ENCODE peak calls at places on chromosomes 4 and X, in seven cellular contexts. K is suprapubic skin, F is fibroblast of lung, R is cardiac fibroblast, S is breast epithelium, I is esophagus squamous epithelium, B is GM13977. M is an unnamed sample.
A peak's percentile ranks its signal among the peaks of the same experiment; 100 is the strongest.

GRCh38 chrX:15864629-15865028 is 10.0 kb upstream of the AP1S2 start:
- DNase-seq in S (no peak), F (no peak), R (peak; percentile 15), I (no peak), B (no peak), K (no peak), M (no peak)

GRCh38 chr4:83771113-83771705 is 235.3 kb downstream of the GPAT3 start:
- DNase-seq in S (no peak), F (peak; percentile 29), R (peak; percentile 74), I (no peak), K (no peak), B (peak; percentile 18), M (peak; percentile 17)

GRCh38 chr4:122978789-122979188 is 56.4 kb upstream of the NUDT6 start:
- DNase-seq in I (no peak), B (no peak), F (no peak), R (no peak), S (no peak), K (no peak), M (no peak)

GRCh38 chr4:6692379-6692778 is 1.3 kb upstream of the S100P start:
- DNase-seq in S (no peak), K (no peak), R (no peak), F (no peak), B (no peak), I (no peak), M (no peak)

GRCh38 chrX:33194876-33195433 is 16.4 kb downstream of the DMD start:
- DNase-seq in I (no peak), F (peak; percentile 39), K (no peak), R (peak; percentile 53), S (no peak), B (no peak), M (no peak)

GRCh38 chrX:8726031-8726652 is 5.8 kb downstream of the ANOS1 start:
- DNase-seq in B (no peak), R (no peak), I (no peak), F (peak; percentile 11), S (no peak), K (no peak), M (no peak)

GRCh38 chr4:2049811-2050210 is 9.3 kb upstream of the NAT8L start:
- DNase-seq in S (no peak), I (no peak), F (no peak), R (no peak), K (no peak), B (no peak), M (no peak)

GRCh38 chr4:42364654-42365053 is 32.6 kb upstream of the SHISA3 start:
- DNase-seq in K (no peak), R (no peak), F (no peak), S (no peak), I (no peak), B (no peak), M (no peak)

GRCh38 chrX:143854006-143854405 is 29.9 kb upstream of the UBE2NL start:
- DNase-seq in R (peak; percentile 70), F (peak; percentile 47), K (no peak), S (no peak), I (no peak), B (no peak), M (no peak)

GRCh38 chrX:153920546-153920945 is 5.5 kb downstream of the ARHGAP4 start:
- DNase-seq in I (no peak), F (no peak), R (no peak), S (no peak), B (no peak), K (no peak), M (no peak)

GRCh38 chrX:118702741-118703140 is 24.7 kb upstream of the IL13RA1 start:
- DNase-seq in K (no peak), S (no peak), F (no peak), R (no peak), B (no peak), I (no peak), M (no peak)

GRCh38 chr4:98377626-98378025 is 116.4 kb downstream of the RAP1GDS1 start:
- DNase-seq in S (no peak), R (peak; percentile 67), B (no peak), K (no peak), F (peak; percentile 80), I (no peak), M (no peak)

GRCh38 chrX:102604327-102604726 is 5.0 kb downstream of the ARMCX5 start:
- DNase-seq in B (no peak), R (peak; percentile 9), K (no peak), F (no peak), I (no peak), S (no peak), M (no peak)

GRCh38 chr4:41594439-41594838 is 56.5 kb downstream of the LIMCH1 start:
- DNase-seq in R (no peak), I (no peak), F (no peak), B (no peak), K (no peak), S (no peak), M (no peak)

GRCh38 chr4:119517361-119518229 is 111.0 kb downstream of the PDE5A start:
- DNase-seq in F (peak; percentile 41), I (no peak), B (no peak), K (no peak), R (peak; percentile 40), S (no peak), M (no peak)

DNA sequence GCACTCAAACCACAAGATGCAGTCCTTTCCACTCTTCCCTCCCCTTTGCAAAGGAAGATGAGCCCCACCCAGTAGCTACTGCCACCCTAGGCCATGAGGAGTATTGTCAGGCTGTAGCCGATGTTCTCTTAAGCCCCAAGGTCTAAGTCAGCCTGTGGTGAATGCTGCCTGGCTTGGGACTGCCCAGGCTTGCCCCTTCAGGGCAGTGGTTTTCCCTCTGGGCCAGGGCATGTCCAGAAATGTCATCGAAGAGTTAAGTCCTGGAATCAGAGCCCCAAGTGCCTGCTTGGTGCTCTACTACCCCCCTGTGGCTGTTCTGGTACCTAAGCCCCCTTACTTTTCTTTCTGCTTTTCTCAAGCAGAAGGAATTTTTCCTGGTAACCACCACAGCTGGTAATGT is 11.8 kb upstream of the PGK1 start:
- DNase-seq in R (peak; percentile 66), K (no peak), S (no peak), B (no peak), F (peak; percentile 82), I (no peak), M (no peak)
- TF ChIP-seq CTCF in R (peak; percentile 48), K (no peak), S (no peak), B (peak; percentile 26), F (peak; percentile 60), I (peak; percentile 5), M (peak; percentile 19)

DNA sequence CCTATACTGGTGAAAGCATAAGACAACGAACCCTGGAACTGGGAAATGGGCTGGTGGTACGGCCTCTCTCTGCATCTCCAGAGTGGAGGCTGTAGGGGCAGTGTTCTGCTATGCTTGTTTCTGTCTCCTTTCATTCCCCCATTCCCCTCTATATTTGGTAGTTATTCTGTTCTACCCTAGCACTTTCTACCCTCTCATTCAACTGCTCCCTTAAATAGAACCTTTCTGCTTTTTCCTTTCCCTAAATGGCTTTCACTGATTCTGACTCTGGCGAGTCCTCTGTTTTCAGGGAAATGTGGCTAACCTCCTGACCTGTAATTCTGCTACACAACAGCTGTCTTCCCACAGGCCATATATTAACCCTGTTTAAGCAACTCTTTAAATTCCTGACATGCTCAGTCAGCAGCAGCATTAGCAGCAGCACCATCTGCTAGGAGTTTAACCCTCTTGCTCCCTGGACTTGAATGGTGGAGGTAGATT is 94.2 kb downstream of the CXCL13 start:
- DNase-seq in B (no peak), I (no peak), S (no peak), R (peak; percentile 84), K (no peak), F (peak; percentile 96), M (no peak)
- TF ChIP-seq CTCF in B (no peak), I (no peak), S (no peak), R (peak; percentile 39), K (no peak), F (peak; percentile 40), M (no peak)

GRCh38 chrX:53395605-53396298 is 26.7 kb downstream of the SMC1A start:
- DNase-seq in K (no peak), F (no peak), I (no peak), R (no peak), B (no peak), S (no peak), M (no peak)
- TF ChIP-seq CTCF in K (no peak), F (no peak), I (no peak), R (peak; percentile 2), B (no peak), S (no peak), M (no peak)

GRCh38 chr4:118014831-118015230 is 19.5 kb upstream of the NDST3 start:
- DNase-seq in K (no peak), B (no peak), I (no peak), S (no peak), R (no peak), F (no peak), M (no peak)

GRCh38 chr4:118012142-118012541 is 22.1 kb upstream of the NDST3 start:
- DNase-seq in I (no peak), B (no peak), K (no peak), S (no peak), R (no peak), F (no peak), M (no peak)
- TF ChIP-seq CTCF in I (no peak), B (peak; percentile 3), K (no peak), S (no peak), R (peak; percentile 16), F (peak; percentile 31), M (no peak)

DNA sequence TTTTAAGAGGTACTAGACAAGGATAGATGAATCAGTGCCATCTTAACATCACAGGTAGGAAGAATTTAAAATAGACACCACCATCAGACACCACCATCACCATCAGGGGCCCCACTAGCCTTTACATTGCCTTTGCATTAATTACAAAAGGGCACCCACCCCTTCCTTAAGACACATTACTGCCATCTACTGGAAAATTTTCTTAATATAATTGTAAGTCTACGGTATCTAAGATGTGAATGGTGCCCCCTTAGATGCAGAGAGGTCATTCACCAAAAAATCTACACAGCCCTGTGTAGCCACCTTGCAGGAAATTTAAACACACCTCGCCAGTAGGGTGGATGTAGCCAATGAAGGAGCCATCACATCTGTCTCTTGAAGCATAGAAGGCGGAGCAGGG is 184.1 kb downstream of the MID1IP1 start:
- DNase-seq in F (peak; percentile 36), I (no peak), S (no peak), R (peak; percentile 43), B (peak; percentile 50), K (no peak), M (peak; percentile 50)
- TF ChIP-seq CTCF in F (no peak), I (no peak), S (no peak), R (no peak), B (peak; percentile 14), K (no peak), M (no peak)